ENCODE peak calls at places on chromosomes 7 and 10, in ten cellular contexts. O is cardiac muscle cell, P is upper lobe of right lung, G is GM23248, R is dorsolateral prefrontal cortex, J is endodermal cell, H is right cardiac atrium, F is GM23338, Q is psoas muscle, I is spleen. C is an unnamed sample.

GRCh38 chr10:130720235-130720634 is 584.0 kb downstream of the GLRX3 start:
- DNase-seq in Q (no peak), R (peak), I (peak), H (no peak), F (no peak), J (peak), P (peak), O (no peak), G (no peak), C (no peak)

GRCh38 chr10:24034571-24034970 is 174.4 kb upstream of the KIAA1217 start:
- DNase-seq in J (no peak), Q (no peak), F (no peak), I (no peak), G (no peak), P (no peak), R (no peak), O (no peak), H (no peak), C (no peak)

GRCh38 chr7:106417273-106417902 is 132.6 kb upstream of the NAMPT start:
- DNase-seq in Q (no peak), R (no peak), P (no peak), F (no peak), O (no peak), I (no peak), H (no peak), G (no peak), J (no peak), C (no peak)

GRCh38 chr10:24908793-24909423 is 43.5 kb downstream of the PRTFDC1 start:
- DNase-seq in G (peak), R (no peak), Q (no peak), I (no peak), P (no peak), F (no peak), J (no peak), O (no peak), H (no peak), C (no peak)

GRCh38 chr7:138872576-138872975 is 74.6 kb upstream of the ATP6V0A4 start:
- DNase-seq in Q (no peak), R (no peak), J (no peak), G (peak), I (no peak), H (no peak), P (no peak), O (no peak), F (no peak), C (no peak)

GRCh38 chr7:82472966-82473365 is 29.4 kb upstream of the CACNA2D1 start:
- DNase-seq in R (no peak), P (no peak), J (no peak), O (no peak), G (peak), F (no peak), Q (no peak), I (no peak), H (no peak), C (no peak)

GRCh38 chr7:151429232-151429554 is 10.7 kb downstream of the CRYGN start:
- DNase-seq in O (no peak), J (no peak), H (no peak), Q (no peak), I (peak), R (no peak), P (no peak), F (no peak), G (no peak), C (no peak)

GRCh38 chr10:70368774-70369482 is 13.5 kb downstream of the LRRC20 start:
- DNase-seq in R (no peak), G (no peak), J (no peak), H (no peak), P (peak), F (peak), I (peak), O (no peak), Q (no peak), C (no peak)

GRCh38 chr7:65951837-65952578 is 30.0 kb downstream of the GUSB start:
- DNase-seq in J (no peak), H (no peak), I (no peak), P (no peak), F (no peak), Q (no peak), O (no peak), G (peak), R (no peak), C (no peak)

GRCh38 chr7:38328814-38329213 is 55.4 kb upstream of the TARP start:
- DNase-seq in G (no peak), P (no peak), J (no peak), R (no peak), I (no peak), F (no peak), Q (no peak), H (no peak), O (no peak), C (no peak)

GRCh38 chr7:77727527-77727926 is 31.3 kb downstream of the RSBN1L start:
- DNase-seq in G (no peak), Q (no peak), H (no peak), I (no peak), P (no peak), J (no peak), F (peak), R (no peak), O (no peak), C (no peak)

GRCh38 chr10:61366365-61366764 is 86.8 kb downstream of the TMEM26 start:
- DNase-seq in H (no peak), I (no peak), Q (no peak), F (no peak), R (no peak), G (no peak), J (no peak), O (no peak), P (no peak), C (no peak)

GRCh38 chr10:94430705-94431104 is 28.4 kb downstream of the TBC1D12 start:
- DNase-seq in Q (no peak), F (no peak), P (no peak), H (no peak), G (peak), R (no peak), J (no peak), O (no peak), I (no peak), C (no peak)

GRCh38 chr10:25682203-25682950 is 251.7 kb upstream of the MYO3A start:
- DNase-seq in H (peak), G (peak), P (no peak), O (peak), J (peak), I (no peak), R (peak), Q (no peak), F (peak), C (no peak)

GRCh38 chr7:831596-832291 is 532 bp upstream of the SUN1 start:
- DNase-seq in G (peak), I (no peak), H (no peak), P (no peak), Q (no peak), J (no peak), F (no peak), O (peak), R (no peak), C (no peak)

GRCh38 chr10:78199019-78199418 is 165.4 kb downstream of the RPS24 start:
- DNase-seq in F (no peak), Q (no peak), I (no peak), P (no peak), J (no peak), H (no peak), G (no peak), R (no peak), O (no peak), C (no peak)

GRCh38 chr7:70463332-70463938 is 668.5 kb upstream of the GALNT17 start:
- DNase-seq in Q (no peak), R (no peak), G (no peak), I (no peak), P (no peak), J (no peak), O (no peak), H (no peak), F (no peak), C (no peak)

GRCh38 chr10:74156919-74157289 is 5.9 kb downstream of the ADK start:
- DNase-seq in J (no peak), R (no peak), G (no peak), H (peak), F (no peak), O (peak), Q (peak), P (no peak), I (no peak), C (peak)

GRCh38 chr7:83732305-83732704 is 83.4 kb upstream of the SEMA3E start:
- DNase-seq in Q (no peak), P (no peak), F (no peak), I (no peak), J (no peak), O (no peak), R (no peak), G (no peak), H (no peak), C (no peak)

GRCh38 chr10:12726971-12727831 is 274.3 kb downstream of the CCDC3 start:
- DNase-seq in O (no peak), G (no peak), R (no peak), I (no peak), J (no peak), H (no peak), Q (no peak), F (no peak), P (no peak), C (no peak)

GRCh38 chr10:131841131-131841661 is 59.6 kb upstream of the PPP2R2D start:
- DNase-seq in O (peak), P (peak), F (no peak), J (peak), I (peak), R (no peak), G (no peak), H (no peak), Q (no peak), C (no peak)

GRCh38 chr7:112546723-112547513 is 66.1 kb downstream of the LSMEM1 start:
- DNase-seq in I (no peak), O (no peak), G (no peak), F (peak), R (no peak), Q (no peak), H (no peak), P (peak), J (peak), C (no peak)

GRCh38 chr7:116876664-116877442 is 14.5 kb downstream of the CAPZA2 start:
- DNase-seq in I (no peak), P (no peak), G (no peak), F (peak), H (peak), R (no peak), O (peak), J (peak), Q (peak), C (peak)

GRCh38 chr10:110212119-110213006 is 5.0 kb downstream of the MXI1 start:
- DNase-seq in P (no peak), O (no peak), Q (no peak), F (no peak), R (no peak), G (peak), H (no peak), J (no peak), I (peak), C (peak)

GRCh38 chr7:121904120-121904519 is 31.2 kb downstream of the PTPRZ1 start:
- DNase-seq in F (no peak), Q (no peak), J (no peak), G (no peak), R (no peak), H (no peak), I (no peak), O (no peak), P (no peak), C (no peak)

GRCh38 chr10:70784476-70784875 is 701 bp downstream of the TBATA start:
- DNase-seq in P (no peak), F (no peak), I (no peak), H (no peak), R (no peak), Q (no peak), G (peak), O (no peak), J (no peak), C (no peak)

GRCh38 chr7:69687739-69688431 is 89.6 kb downstream of the AUTS2 start:
- DNase-seq in F (no peak), G (no peak), H (no peak), P (no peak), O (no peak), I (no peak), Q (no peak), R (no peak), J (no peak), C (no peak)

GRCh38 chr10:17290226-17290625 is 62.2 kb downstream of the VIM start:
- DNase-seq in G (peak), F (peak), H (no peak), Q (no peak), J (no peak), R (no peak), I (no peak), P (no peak), O (no peak), C (no peak)

DNA sequence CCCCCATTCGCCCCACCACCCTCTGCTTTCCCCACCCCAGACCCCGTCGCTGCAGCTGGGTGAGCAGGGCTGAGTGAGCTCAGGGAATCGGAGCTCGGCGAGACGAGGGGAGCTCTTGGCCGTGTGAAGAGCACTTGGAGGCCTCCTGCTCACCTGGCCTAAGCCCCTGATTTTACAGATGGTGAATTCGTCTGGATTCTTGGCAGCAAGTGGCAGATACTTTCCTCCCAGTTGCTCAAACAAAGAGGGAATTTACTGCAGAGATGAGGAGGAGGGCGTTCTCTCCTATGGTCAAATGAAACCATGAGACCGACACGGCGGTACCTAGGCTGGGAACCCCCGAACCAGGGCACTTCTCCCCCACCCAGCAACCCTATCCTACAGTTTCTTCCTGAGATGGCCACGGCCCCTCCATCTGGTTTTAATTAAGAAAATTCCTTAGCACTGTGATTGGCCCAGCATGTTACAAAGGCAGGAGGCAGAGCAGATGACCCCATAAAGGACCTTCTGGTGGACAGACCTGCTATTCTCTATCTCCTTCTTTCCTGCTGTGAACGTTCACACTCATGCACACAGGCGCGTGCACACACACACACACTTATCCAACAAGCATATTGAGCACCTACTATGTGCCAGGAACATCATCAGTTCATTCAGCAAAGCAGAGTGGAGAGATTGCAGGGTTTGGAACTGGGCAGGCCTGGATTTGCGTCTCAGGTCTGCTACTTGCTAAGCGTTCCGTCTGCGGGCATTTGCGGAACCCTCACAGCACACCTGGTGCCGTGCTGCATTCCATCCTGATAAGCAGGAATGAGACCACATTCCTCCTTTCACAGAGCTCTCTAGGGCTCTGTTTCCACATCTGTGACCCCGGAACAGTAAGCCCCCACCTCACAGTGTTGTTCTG is 129.4 kb downstream of the RGS10 start:
- DNase-seq in G (peak), I (no peak), H (no peak), O (peak), J (peak), R (no peak), F (peak), Q (no peak), P (peak), C (no peak)
- H3K27ac ChIP-seq in G (no peak), I (peak), H (peak), O (peak), J (peak), R (no peak), F (peak), Q (peak), P (peak), C (peak)

DNA sequence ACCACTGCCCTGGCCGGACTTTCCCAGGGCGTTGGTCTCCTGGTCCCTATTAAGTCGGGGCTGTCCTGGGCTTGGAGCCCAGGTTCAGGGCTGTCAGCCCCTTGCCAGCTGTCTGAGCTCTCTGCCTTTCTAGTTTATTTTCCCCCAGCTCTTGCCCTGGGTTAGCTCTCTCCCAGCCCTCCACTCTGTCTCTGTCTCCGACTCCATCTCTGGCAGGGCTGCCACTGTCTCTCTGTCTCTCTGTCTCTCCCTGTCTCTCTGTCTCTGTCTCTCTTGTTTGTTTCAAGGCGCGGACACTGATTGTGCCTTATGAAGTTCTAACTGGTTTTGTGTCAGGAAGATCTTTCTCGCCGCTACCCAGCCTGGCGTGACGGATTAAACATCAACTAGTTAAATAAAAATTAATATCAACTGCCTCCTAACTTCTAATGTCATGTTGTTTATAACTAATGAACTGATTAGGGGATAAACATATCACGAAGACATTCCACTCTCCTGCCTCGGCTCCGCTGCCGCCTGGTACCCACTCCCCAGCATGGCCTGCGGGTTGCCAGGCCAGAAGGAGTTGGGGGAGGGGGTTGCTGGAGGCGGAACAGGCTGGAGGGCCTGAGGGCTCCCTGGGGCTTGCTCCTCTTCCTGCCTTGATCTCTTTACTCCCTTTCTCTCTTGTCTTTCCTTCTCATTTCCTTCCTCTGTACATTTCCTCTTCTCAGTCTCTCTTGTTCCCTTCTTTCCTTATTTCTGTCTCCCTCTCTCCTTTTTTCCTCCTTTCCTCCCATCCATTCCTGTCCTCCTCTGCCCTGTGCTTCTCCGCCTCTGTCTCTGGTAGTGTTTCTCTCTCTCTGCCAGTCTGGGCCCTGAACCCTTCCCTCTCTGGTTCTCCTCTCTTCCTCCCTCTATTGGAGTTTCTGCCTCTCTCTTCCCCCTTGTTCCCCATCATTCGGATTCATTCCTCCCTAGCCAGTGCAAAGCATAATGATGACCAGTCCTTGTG is 13.5 kb upstream of the PAX2 start:
- DNase-seq in O (no peak), H (no peak), G (no peak), P (peak), I (peak), J (peak), Q (no peak), F (peak), R (peak), C (no peak)
- H3K27ac ChIP-seq in O (no peak), H (no peak), G (no peak), P (no peak), I (no peak), J (no peak), Q (no peak), F (no peak), R (no peak), C (no peak)

DNA sequence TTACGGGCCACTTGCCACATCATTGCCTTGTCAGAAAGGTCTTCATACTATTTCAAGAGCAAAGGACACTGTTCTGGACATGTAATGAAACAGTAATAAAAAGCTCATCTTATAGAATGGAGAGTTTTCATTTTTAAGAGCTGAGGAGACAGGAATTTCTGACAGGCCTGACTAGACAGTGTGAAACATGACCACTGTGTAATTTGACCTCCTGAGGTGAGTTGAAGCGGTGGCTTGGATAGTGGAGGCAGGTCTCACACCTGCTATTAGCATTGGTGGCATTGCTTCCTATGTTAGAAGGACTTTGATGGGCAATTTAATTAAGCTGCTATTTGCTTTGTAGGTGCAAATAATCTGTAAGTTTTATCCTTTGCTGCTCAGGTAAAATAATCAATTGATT is 4.0 kb upstream of the ASB4 start:
- DNase-seq in P (no peak), G (no peak), H (no peak), Q (no peak), I (no peak), F (no peak), R (no peak), O (no peak), J (no peak), C (no peak)
- H3K27ac ChIP-seq in P (no peak), G (no peak), H (no peak), Q (no peak), I (no peak), F (no peak), R (no peak), O (no peak), J (no peak), C (no peak)

GRCh38 chr7:102024769-102025391 is 207.5 kb downstream of the CUX1 start:
- DNase-seq in R (no peak), F (peak), P (no peak), O (no peak), I (peak), H (peak), G (no peak), Q (no peak), J (peak), C (peak)
- H3K27ac ChIP-seq in R (no peak), F (peak), P (no peak), O (peak), I (no peak), H (peak), G (no peak), Q (no peak), J (no peak), C (no peak)

DNA sequence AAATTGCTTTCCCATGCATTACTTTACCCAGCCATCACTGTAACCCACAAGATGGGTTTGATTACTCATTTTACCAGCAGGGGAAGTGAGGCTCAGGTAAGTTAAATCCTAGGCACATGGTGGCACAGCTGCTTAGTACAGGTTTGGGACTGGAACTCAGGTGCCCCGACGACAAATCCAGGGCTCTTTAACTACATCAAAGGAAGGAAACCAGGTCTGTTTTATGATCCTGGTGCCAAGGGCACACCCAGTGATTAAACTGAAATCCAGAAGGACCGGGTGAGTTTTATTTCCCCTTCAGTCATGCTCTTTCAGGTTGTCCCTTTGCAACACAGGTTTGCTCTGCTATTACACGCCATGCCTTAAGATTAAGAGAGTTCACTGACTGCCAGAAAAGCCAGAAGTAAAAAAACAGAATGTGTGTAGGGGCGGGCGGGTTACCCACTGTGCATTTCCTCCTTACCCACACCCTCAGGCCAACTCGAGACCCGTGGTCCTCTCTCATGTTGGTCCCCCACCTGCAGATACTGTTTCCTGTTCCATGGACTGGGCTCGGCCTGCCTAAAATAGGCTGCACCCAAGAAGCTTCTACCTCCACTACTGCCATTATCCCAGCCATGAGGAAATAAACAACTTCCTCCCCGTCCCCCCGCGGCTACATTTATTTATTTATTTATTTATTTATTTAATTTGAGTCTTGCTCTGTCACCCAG is 55.2 kb upstream of the KDM7A start:
- DNase-seq in J (peak), H (no peak), F (no peak), P (no peak), G (no peak), I (no peak), Q (no peak), R (no peak), O (no peak), C (peak)
- H3K27ac ChIP-seq in J (no peak), H (no peak), F (peak), P (peak), G (no peak), I (peak), Q (no peak), R (no peak), O (no peak), C (peak)

GRCh38 chr10:114301951-114302710 is 63.1 kb downstream of the VWA2 start:
- DNase-seq in I (peak), G (peak), H (peak), P (peak), J (no peak), O (no peak), R (peak), F (no peak), Q (peak), C (no peak)
- H3K27ac ChIP-seq in I (peak), G (no peak), H (no peak), P (no peak), J (no peak), O (no peak), R (no peak), F (no peak), Q (no peak), C (no peak)